ENCODE peak calls at places on chromosome 10, in nine cellular contexts. One of them, this sample, is unnamed.

GRCh38 chr10:6929157-6929830 is 349.2 kb upstream of the PRKCQ start:
- DNase-seq in cardiac muscle cell: no peak
- DNase-seq in colonic mucosa: no peak
- DNase-seq in prostate gland: no peak
- DNase-seq in mucosa of descending colon: no peak
- DNase-seq in Caco-2: no peak
- DNase-seq in small intestine: no peak
- DNase-seq in K562: no peak
- DNase-seq in CD8-positive, alpha-beta memory T cell: no peak
- DNase-seq in this sample: no peak

GRCh38 chr10:71521504-71522290 is 125.0 kb downstream of the CDH23 start:
- DNase-seq in mucosa of descending colon: no peak
- DNase-seq in cardiac muscle cell: no peak
- DNase-seq in K562: no peak
- DNase-seq in CD8-positive, alpha-beta memory T cell: no peak
- DNase-seq in prostate gland: no peak
- DNase-seq in colonic mucosa: no peak
- DNase-seq in Caco-2: no peak
- DNase-seq in small intestine: no peak
- DNase-seq in this sample: no peak

GRCh38 chr10:99232357-99232999 is 3.2 kb downstream of the HPSE2 start:
- DNase-seq in small intestine: no peak
- DNase-seq in K562: no peak
- DNase-seq in cardiac muscle cell: peak; percentile 18
- DNase-seq in CD8-positive, alpha-beta memory T cell: no peak
- DNase-seq in prostate gland: no peak
- DNase-seq in mucosa of descending colon: peak; percentile 8
- DNase-seq in Caco-2: no peak
- DNase-seq in colonic mucosa: peak; percentile 17
- DNase-seq in this sample: no peak

GRCh38 chr10:79250259-79250658 is 97.0 kb upstream of the PPIF start:
- DNase-seq in small intestine: no peak
- DNase-seq in colonic mucosa: peak; percentile 48
- DNase-seq in K562: no peak
- DNase-seq in mucosa of descending colon: peak; percentile 63
- DNase-seq in CD8-positive, alpha-beta memory T cell: no peak
- DNase-seq in prostate gland: no peak
- DNase-seq in Caco-2: no peak
- DNase-seq in cardiac muscle cell: no peak
- DNase-seq in this sample: no peak

GRCh38 chr10:60905580-60905979 is 38.4 kb downstream of the RHOBTB1 start:
- DNase-seq in Caco-2: no peak
- DNase-seq in K562: no peak
- DNase-seq in mucosa of descending colon: no peak
- DNase-seq in cardiac muscle cell: peak; percentile 65
- DNase-seq in prostate gland: no peak
- DNase-seq in colonic mucosa: no peak
- DNase-seq in CD8-positive, alpha-beta memory T cell: no peak
- DNase-seq in small intestine: no peak
- DNase-seq in this sample: no peak

GRCh38 chr10:48708144-48708543 is 23.5 kb downstream of the WDFY4 start:
- DNase-seq in cardiac muscle cell: peak; percentile 46
- DNase-seq in mucosa of descending colon: no peak
- DNase-seq in Caco-2: no peak
- DNase-seq in K562: no peak
- DNase-seq in prostate gland: no peak
- DNase-seq in CD8-positive, alpha-beta memory T cell: no peak
- DNase-seq in small intestine: no peak
- DNase-seq in colonic mucosa: no peak
- DNase-seq in this sample: no peak

GRCh38 chr10:101237080-101237817 is 8.0 kb upstream of the LBX1 start:
- DNase-seq in small intestine: no peak
- DNase-seq in Caco-2: no peak
- DNase-seq in K562: no peak
- DNase-seq in cardiac muscle cell: no peak
- DNase-seq in CD8-positive, alpha-beta memory T cell: no peak
- DNase-seq in prostate gland: no peak
- DNase-seq in mucosa of descending colon: no peak
- DNase-seq in colonic mucosa: no peak
- DNase-seq in this sample: no peak

GRCh38 chr10:104517946-104518345 is 123.1 kb upstream of the SORCS3 start:
- DNase-seq in colonic mucosa: no peak
- DNase-seq in K562: no peak
- DNase-seq in small intestine: no peak
- DNase-seq in cardiac muscle cell: no peak
- DNase-seq in Caco-2: no peak
- DNase-seq in CD8-positive, alpha-beta memory T cell: no peak
- DNase-seq in mucosa of descending colon: no peak
- DNase-seq in prostate gland: no peak
- DNase-seq in this sample: no peak

GRCh38 chr10:75231672-75232581 is 3.8 kb downstream of the COMTD1 start:
- DNase-seq in CD8-positive, alpha-beta memory T cell: no peak
- DNase-seq in small intestine: no peak
- DNase-seq in K562: no peak
- DNase-seq in cardiac muscle cell: no peak
- DNase-seq in prostate gland: no peak
- DNase-seq in Caco-2: no peak
- DNase-seq in mucosa of descending colon: no peak
- DNase-seq in colonic mucosa: no peak
- DNase-seq in this sample: no peak

GRCh38 chr10:75228834-75229233 is 6.9 kb downstream of the COMTD1 start:
- DNase-seq in colonic mucosa: no peak
- DNase-seq in prostate gland: no peak
- DNase-seq in small intestine: no peak
- DNase-seq in CD8-positive, alpha-beta memory T cell: no peak
- DNase-seq in Caco-2: peak; percentile 50
- DNase-seq in mucosa of descending colon: no peak
- DNase-seq in cardiac muscle cell: no peak
- DNase-seq in K562: no peak
- DNase-seq in this sample: no peak

GRCh38 chr10:75228278-75228677 is 7.5 kb downstream of the COMTD1 start:
- DNase-seq in cardiac muscle cell: no peak
- DNase-seq in small intestine: no peak
- DNase-seq in colonic mucosa: no peak
- DNase-seq in Caco-2: no peak
- DNase-seq in mucosa of descending colon: no peak
- DNase-seq in K562: no peak
- DNase-seq in prostate gland: no peak
- DNase-seq in CD8-positive, alpha-beta memory T cell: no peak
- DNase-seq in this sample: no peak

GRCh38 chr10:75230600-75231038 is 5.1 kb downstream of the COMTD1 start:
- DNase-seq in cardiac muscle cell: peak; percentile 89
- DNase-seq in small intestine: peak; percentile 89
- DNase-seq in Caco-2: peak; percentile 92
- DNase-seq in K562: peak; percentile 88
- DNase-seq in prostate gland: peak; percentile 88
- DNase-seq in mucosa of descending colon: peak; percentile 97
- DNase-seq in colonic mucosa: peak; percentile 94
- DNase-seq in CD8-positive, alpha-beta memory T cell: peak; percentile 88
- DNase-seq in this sample: peak; percentile 88

GRCh38 chr10:75229961-75230360 is 5.8 kb downstream of the COMTD1 start:
- DNase-seq in mucosa of descending colon: no peak
- DNase-seq in prostate gland: no peak
- DNase-seq in Caco-2: no peak
- DNase-seq in CD8-positive, alpha-beta memory T cell: no peak
- DNase-seq in cardiac muscle cell: peak; percentile 58
- DNase-seq in colonic mucosa: no peak
- DNase-seq in small intestine: no peak
- DNase-seq in K562: no peak
- DNase-seq in this sample: no peak
- H3K4me1 ChIP-seq in mucosa of descending colon: peaks cover 13% of the 10 kb centered on the region
- H3K4me1 ChIP-seq in prostate gland: peaks cover 16% of the 10 kb centered on the region
- H3K4me1 ChIP-seq in Caco-2: peaks cover 63% of the 10 kb centered on the region
- H3K4me1 ChIP-seq in CD8-positive, alpha-beta memory T cell: peaks cover 28% of the 10 kb centered on the region
- H3K4me1 ChIP-seq in cardiac muscle cell: peaks cover 17% of the 10 kb centered on the region
- H3K4me1 ChIP-seq in colonic mucosa: peaks cover 9% of the 10 kb centered on the region
- H3K4me1 ChIP-seq in small intestine: no peaks in the 10 kb centered on the region
- H3K4me1 ChIP-seq in K562: peaks cover 10% of the 10 kb centered on the region
- H3K4me1 ChIP-seq in this sample: peaks cover 12% of the 10 kb centered on the region

GRCh38 chr10:35466661-35467060 is 130.4 kb downstream of the CCNY start:
- DNase-seq in cardiac muscle cell: no peak
- DNase-seq in CD8-positive, alpha-beta memory T cell: no peak
- DNase-seq in prostate gland: no peak
- DNase-seq in small intestine: no peak
- DNase-seq in K562: no peak
- DNase-seq in Caco-2: no peak
- DNase-seq in mucosa of descending colon: no peak
- DNase-seq in colonic mucosa: no peak
- DNase-seq in this sample: no peak

GRCh38 chr10:35465601-35466140 is 129.4 kb downstream of the CCNY start:
- DNase-seq in cardiac muscle cell: no peak
- DNase-seq in small intestine: no peak
- DNase-seq in mucosa of descending colon: no peak
- DNase-seq in CD8-positive, alpha-beta memory T cell: no peak
- DNase-seq in Caco-2: no peak
- DNase-seq in K562: no peak
- DNase-seq in colonic mucosa: no peak
- DNase-seq in prostate gland: no peak
- DNase-seq in this sample: no peak

GRCh38 chr10:35466170-35466569 is 129.9 kb downstream of the CCNY start:
- DNase-seq in colonic mucosa: no peak
- DNase-seq in small intestine: no peak
- DNase-seq in cardiac muscle cell: no peak
- DNase-seq in Caco-2: no peak
- DNase-seq in mucosa of descending colon: no peak
- DNase-seq in K562: peak; percentile 49
- DNase-seq in CD8-positive, alpha-beta memory T cell: no peak
- DNase-seq in prostate gland: no peak
- DNase-seq in this sample: no peak

GRCh38 chr10:35464805-35465456 is 128.6 kb downstream of the CCNY start:
- DNase-seq in prostate gland: no peak
- DNase-seq in CD8-positive, alpha-beta memory T cell: no peak
- DNase-seq in small intestine: peak; percentile 72
- DNase-seq in K562: no peak
- DNase-seq in Caco-2: no peak
- DNase-seq in mucosa of descending colon: no peak
- DNase-seq in cardiac muscle cell: peak; percentile 44
- DNase-seq in colonic mucosa: no peak
- DNase-seq in this sample: no peak

DNA sequence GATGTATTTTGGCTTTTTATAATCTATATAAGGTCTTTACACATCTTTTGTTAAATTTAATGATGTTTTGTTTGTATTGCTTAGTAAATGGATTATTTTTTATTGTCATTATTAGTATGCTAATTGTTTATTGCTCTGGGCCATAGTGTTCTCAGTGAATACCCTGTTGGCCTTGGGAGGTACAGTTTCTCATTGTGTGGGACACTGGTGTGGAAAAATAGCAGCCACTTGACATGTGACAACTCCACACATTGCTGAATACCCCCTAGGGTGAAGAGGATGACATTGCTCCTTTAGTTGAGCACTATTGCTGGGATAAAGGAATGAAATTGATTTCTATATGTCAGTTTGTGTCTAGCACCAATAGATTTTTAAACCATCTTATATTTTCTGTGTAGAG is 130.9 kb downstream of the CCNY start:
- DNase-seq in colonic mucosa: no peak
- DNase-seq in K562: peak; percentile 23
- DNase-seq in small intestine: no peak
- DNase-seq in CD8-positive, alpha-beta memory T cell: no peak
- DNase-seq in Caco-2: no peak
- DNase-seq in cardiac muscle cell: no peak
- DNase-seq in mucosa of descending colon: no peak
- DNase-seq in prostate gland: no peak
- DNase-seq in this sample: no peak
- H3K4me1 ChIP-seq in colonic mucosa: no peaks in the 10 kb centered on the region
- H3K4me1 ChIP-seq in K562: peaks cover 68% of the 10 kb centered on the region
- H3K4me1 ChIP-seq in small intestine: peaks cover 15% of the 10 kb centered on the region
- H3K4me1 ChIP-seq in CD8-positive, alpha-beta memory T cell: peaks cover 62% of the 10 kb centered on the region
- H3K4me1 ChIP-seq in Caco-2: no peaks in the 10 kb centered on the region
- H3K4me1 ChIP-seq in cardiac muscle cell: peaks cover 54% of the 10 kb centered on the region
- H3K4me1 ChIP-seq in mucosa of descending colon: peaks cover 6% of the 10 kb centered on the region
- H3K4me1 ChIP-seq in prostate gland: no peaks in the 10 kb centered on the region
- H3K4me1 ChIP-seq in this sample: peaks cover 13% of the 10 kb centered on the region

GRCh38 chr10:24721254-24722106 is 2.2 kb downstream of the ARHGAP21 start:
- DNase-seq in prostate gland: peak; percentile 42
- DNase-seq in small intestine: peak; percentile 51
- DNase-seq in CD8-positive, alpha-beta memory T cell: no peak
- DNase-seq in colonic mucosa: peak; percentile 65
- DNase-seq in Caco-2: peak; percentile 60
- DNase-seq in mucosa of descending colon: peak; percentile 60
- DNase-seq in K562: peak; percentile 42
- DNase-seq in cardiac muscle cell: peak; percentile 29
- DNase-seq in this sample: peak; percentile 33

GRCh38 chr10:24718031-24718855 is 5.4 kb downstream of the ARHGAP21 start:
- DNase-seq in mucosa of descending colon: no peak
- DNase-seq in prostate gland: no peak
- DNase-seq in small intestine: no peak
- DNase-seq in CD8-positive, alpha-beta memory T cell: no peak
- DNase-seq in K562: no peak
- DNase-seq in cardiac muscle cell: peak; percentile 79
- DNase-seq in Caco-2: peak; percentile 29
- DNase-seq in colonic mucosa: no peak
- DNase-seq in this sample: no peak

GRCh38 chr10:24722676-24723385 is 856 bp downstream of the ARHGAP21 start:
- DNase-seq in mucosa of descending colon: peak; percentile 59
- DNase-seq in K562: peak; percentile 62
- DNase-seq in small intestine: peak; percentile 48
- DNase-seq in Caco-2: peak; percentile 79
- DNase-seq in cardiac muscle cell: peak; percentile 67
- DNase-seq in prostate gland: peak; percentile 25
- DNase-seq in CD8-positive, alpha-beta memory T cell: peak; percentile 58
- DNase-seq in colonic mucosa: peak; percentile 64
- DNase-seq in this sample: peak; percentile 65

GRCh38 chr10:24722131-24722675 is 1.5 kb downstream of the ARHGAP21 start:
- DNase-seq in K562: no peak
- DNase-seq in small intestine: peak; percentile 25
- DNase-seq in mucosa of descending colon: no peak
- DNase-seq in prostate gland: no peak
- DNase-seq in CD8-positive, alpha-beta memory T cell: no peak
- DNase-seq in cardiac muscle cell: no peak
- DNase-seq in Caco-2: peak; percentile 14
- DNase-seq in colonic mucosa: no peak
- DNase-seq in this sample: no peak

GRCh38 chr10:24720096-24720495 is 3.6 kb downstream of the ARHGAP21 start:
- DNase-seq in colonic mucosa: no peak
- DNase-seq in cardiac muscle cell: no peak
- DNase-seq in CD8-positive, alpha-beta memory T cell: no peak
- DNase-seq in Caco-2: no peak
- DNase-seq in mucosa of descending colon: no peak
- DNase-seq in small intestine: peak; percentile 22
- DNase-seq in K562: no peak
- DNase-seq in prostate gland: no peak
- DNase-seq in this sample: no peak
- H3K4me1 ChIP-seq in colonic mucosa: peaks cover 13% of the 10 kb centered on the region
- H3K4me1 ChIP-seq in cardiac muscle cell: peaks cover 29% of the 10 kb centered on the region
- H3K4me1 ChIP-seq in CD8-positive, alpha-beta memory T cell: peaks cover 10% of the 10 kb centered on the region
- H3K4me1 ChIP-seq in Caco-2: peaks cover 43% of the 10 kb centered on the region
- H3K4me1 ChIP-seq in mucosa of descending colon: peaks cover 38% of the 10 kb centered on the region
- H3K4me1 ChIP-seq in small intestine: peaks cover 2% of the 10 kb centered on the region
- H3K4me1 ChIP-seq in K562: peaks cover 31% of the 10 kb centered on the region
- H3K4me1 ChIP-seq in prostate gland: no peaks in the 10 kb centered on the region
- H3K4me1 ChIP-seq in this sample: no peaks in the 10 kb centered on the region

GRCh38 chr10:119368581-119368980 is 161.2 kb downstream of the GRK5 start:
- DNase-seq in small intestine: no peak
- DNase-seq in CD8-positive, alpha-beta memory T cell: no peak
- DNase-seq in mucosa of descending colon: no peak
- DNase-seq in colonic mucosa: no peak
- DNase-seq in prostate gland: no peak
- DNase-seq in cardiac muscle cell: no peak
- DNase-seq in K562: no peak
- DNase-seq in Caco-2: no peak
- DNase-seq in this sample: no peak

GRCh38 chr10:119370972-119371703 is 163.8 kb downstream of the GRK5 start:
- DNase-seq in prostate gland: no peak
- DNase-seq in Caco-2: no peak
- DNase-seq in small intestine: no peak
- DNase-seq in cardiac muscle cell: peak; percentile 88
- DNase-seq in mucosa of descending colon: no peak
- DNase-seq in colonic mucosa: no peak
- DNase-seq in K562: no peak
- DNase-seq in CD8-positive, alpha-beta memory T cell: no peak
- DNase-seq in this sample: no peak

GRCh38 chr10:119370046-119370770 is 162.8 kb downstream of the GRK5 start:
- DNase-seq in cardiac muscle cell: peak; percentile 83
- DNase-seq in Caco-2: no peak
- DNase-seq in small intestine: no peak
- DNase-seq in colonic mucosa: no peak
- DNase-seq in prostate gland: no peak
- DNase-seq in CD8-positive, alpha-beta memory T cell: no peak
- DNase-seq in K562: no peak
- DNase-seq in mucosa of descending colon: peak; percentile 28
- DNase-seq in this sample: no peak

GRCh38 chr10:119367841-119368549 is 160.6 kb downstream of the GRK5 start:
- DNase-seq in colonic mucosa: no peak
- DNase-seq in K562: no peak
- DNase-seq in mucosa of descending colon: no peak
- DNase-seq in cardiac muscle cell: no peak
- DNase-seq in CD8-positive, alpha-beta memory T cell: no peak
- DNase-seq in small intestine: no peak
- DNase-seq in prostate gland: no peak
- DNase-seq in Caco-2: no peak
- DNase-seq in this sample: no peak

GRCh38 chr10:119368991-119369869 is 161.9 kb downstream of the GRK5 start:
- DNase-seq in colonic mucosa: no peak
- DNase-seq in cardiac muscle cell: no peak
- DNase-seq in mucosa of descending colon: no peak
- DNase-seq in K562: no peak
- DNase-seq in Caco-2: no peak
- DNase-seq in prostate gland: no peak
- DNase-seq in small intestine: no peak
- DNase-seq in CD8-positive, alpha-beta memory T cell: no peak
- DNase-seq in this sample: no peak
- H3K4me1 ChIP-seq in colonic mucosa: no peaks in the 10 kb centered on the region
- H3K4me1 ChIP-seq in cardiac muscle cell: peaks cover 14% of the 10 kb centered on the region
- H3K4me1 ChIP-seq in mucosa of descending colon: peaks cover 12% of the 10 kb centered on the region
- H3K4me1 ChIP-seq in K562: no peaks in the 10 kb centered on the region
- H3K4me1 ChIP-seq in Caco-2: no peaks in the 10 kb centered on the region
- H3K4me1 ChIP-seq in prostate gland: no peaks in the 10 kb centered on the region
- H3K4me1 ChIP-seq in small intestine: no peaks in the 10 kb centered on the region
- H3K4me1 ChIP-seq in CD8-positive, alpha-beta memory T cell: no peaks in the 10 kb centered on the region
- H3K4me1 ChIP-seq in this sample: no peaks in the 10 kb centered on the region

This sample was measured in BE2C.